ENCODE peak calls at places on chromosome 18, in eight cellular contexts. One of them, this sample, is unnamed.

GRCh38 chr18:49001111-49001510 is 50.3 kb upstream of the SMAD7 start:
- DNase-seq in right cardiac atrium: no peak
- DNase-seq in tibial artery: no peak
- DNase-seq in epithelial cell of esophagus: no peak
- DNase-seq in HCT116: no peak
- DNase-seq in left ventricle myocardium inferior: no peak
- DNase-seq in stomach: no peak
- DNase-seq in HL-60: no peak
- DNase-seq in this sample: no peak

GRCh38 chr18:22841840-22842239 is 91.3 kb upstream of the RBBP8 start:
- DNase-seq in right cardiac atrium: no peak
- DNase-seq in tibial artery: no peak
- DNase-seq in epithelial cell of esophagus: peak
- DNase-seq in HCT116: no peak
- DNase-seq in left ventricle myocardium inferior: no peak
- DNase-seq in stomach: no peak
- DNase-seq in HL-60: no peak
- DNase-seq in this sample: no peak

GRCh38 chr18:24514439-24514838 is 54.0 kb downstream of the HRH4 start:
- DNase-seq in right cardiac atrium: no peak
- DNase-seq in tibial artery: no peak
- DNase-seq in epithelial cell of esophagus: peak
- DNase-seq in HCT116: peak
- DNase-seq in left ventricle myocardium inferior: no peak
- DNase-seq in stomach: no peak
- DNase-seq in HL-60: peak
- DNase-seq in this sample: no peak

GRCh38 chr18:11962586-11962985 is 18.7 kb upstream of the IMPA2 start:
- DNase-seq in right cardiac atrium: no peak
- DNase-seq in tibial artery: no peak
- DNase-seq in epithelial cell of esophagus: no peak
- DNase-seq in HCT116: no peak
- DNase-seq in left ventricle myocardium inferior: no peak
- DNase-seq in stomach: no peak
- DNase-seq in HL-60: no peak
- DNase-seq in this sample: no peak

GRCh38 chr18:51833850-51834249 is 506.1 kb upstream of the DCC start:
- DNase-seq in right cardiac atrium: no peak
- DNase-seq in tibial artery: no peak
- DNase-seq in epithelial cell of esophagus: no peak
- DNase-seq in HCT116: no peak
- DNase-seq in left ventricle myocardium inferior: no peak
- DNase-seq in stomach: no peak
- DNase-seq in HL-60: no peak
- DNase-seq in this sample: no peak

GRCh38 chr18:48935433-48935774 is 15.4 kb downstream of the SMAD7 start:
- DNase-seq in right cardiac atrium: no peak
- DNase-seq in tibial artery: no peak
- DNase-seq in epithelial cell of esophagus: no peak
- DNase-seq in HCT116: no peak
- DNase-seq in left ventricle myocardium inferior: no peak
- DNase-seq in stomach: no peak
- DNase-seq in HL-60: no peak
- DNase-seq in this sample: no peak

GRCh38 chr18:50749945-50750344 is 69.9 kb downstream of the MRO start:
- DNase-seq in right cardiac atrium: no peak
- DNase-seq in tibial artery: no peak
- DNase-seq in epithelial cell of esophagus: no peak
- DNase-seq in HCT116: no peak
- DNase-seq in left ventricle myocardium inferior: no peak
- DNase-seq in stomach: no peak
- DNase-seq in HL-60: no peak
- DNase-seq in this sample: no peak

GRCh38 chr18:68944826-68945225 is 146.9 kb downstream of the CCDC102B start:
- DNase-seq in right cardiac atrium: no peak
- DNase-seq in tibial artery: no peak
- DNase-seq in epithelial cell of esophagus: no peak
- DNase-seq in HCT116: no peak
- DNase-seq in left ventricle myocardium inferior: no peak
- DNase-seq in stomach: no peak
- DNase-seq in HL-60: no peak
- DNase-seq in this sample: no peak

GRCh38 chr18:32549248-32549842 is 78.7 kb upstream of the GAREM1 start:
- DNase-seq in right cardiac atrium: peak
- DNase-seq in tibial artery: no peak
- DNase-seq in epithelial cell of esophagus: peak
- DNase-seq in HCT116: peak
- DNase-seq in left ventricle myocardium inferior: peak
- DNase-seq in stomach: peak
- DNase-seq in HL-60: peak
- DNase-seq in this sample: no peak

GRCh38 chr18:36335476-36336279 is 38.2 kb downstream of the FHOD3 start:
- DNase-seq in right cardiac atrium: no peak
- DNase-seq in tibial artery: no peak
- DNase-seq in epithelial cell of esophagus: no peak
- DNase-seq in HCT116: no peak
- DNase-seq in left ventricle myocardium inferior: no peak
- DNase-seq in stomach: no peak
- DNase-seq in HL-60: no peak
- DNase-seq in this sample: no peak

GRCh38 chr18:55224086-55224625 is 264.9 kb upstream of the CCDC68 start:
- DNase-seq in right cardiac atrium: no peak
- DNase-seq in tibial artery: no peak
- DNase-seq in epithelial cell of esophagus: no peak
- DNase-seq in HCT116: no peak
- DNase-seq in left ventricle myocardium inferior: no peak
- DNase-seq in stomach: no peak
- DNase-seq in HL-60: no peak
- DNase-seq in this sample: no peak

GRCh38 chr18:36461551-36461987 is 164.1 kb downstream of the FHOD3 start:
- DNase-seq in right cardiac atrium: no peak
- DNase-seq in tibial artery: no peak
- DNase-seq in epithelial cell of esophagus: peak
- DNase-seq in HCT116: no peak
- DNase-seq in left ventricle myocardium inferior: no peak
- DNase-seq in stomach: no peak
- DNase-seq in HL-60: no peak
- DNase-seq in this sample: peak

GRCh38 chr18:4750392-4751346 is 295.6 kb upstream of the DLGAP1 start:
- DNase-seq in right cardiac atrium: no peak
- DNase-seq in tibial artery: no peak
- DNase-seq in epithelial cell of esophagus: no peak
- DNase-seq in HCT116: no peak
- DNase-seq in left ventricle myocardium inferior: no peak
- DNase-seq in stomach: no peak
- DNase-seq in HL-60: no peak
- DNase-seq in this sample: no peak

GRCh38 chr18:47929681-47930085 is 776 bp downstream of the SMAD2 start:
- DNase-seq in right cardiac atrium: no peak
- DNase-seq in tibial artery: peak
- DNase-seq in epithelial cell of esophagus: peak
- DNase-seq in HCT116: no peak
- DNase-seq in left ventricle myocardium inferior: no peak
- DNase-seq in stomach: no peak
- DNase-seq in HL-60: no peak
- DNase-seq in this sample: no peak

GRCh38 chr18:47930086-47930843 is at the start of gene SMAD2:
- DNase-seq in right cardiac atrium: peak
- DNase-seq in tibial artery: peak
- DNase-seq in epithelial cell of esophagus: peak
- DNase-seq in HCT116: peak
- DNase-seq in left ventricle myocardium inferior: peak
- DNase-seq in stomach: peak
- DNase-seq in HL-60: peak
- DNase-seq in this sample: peak

GRCh38 chr18:47926101-47926850 is 4.2 kb downstream of the SMAD2 start:
- DNase-seq in right cardiac atrium: no peak
- DNase-seq in tibial artery: no peak
- DNase-seq in epithelial cell of esophagus: no peak
- DNase-seq in HCT116: no peak
- DNase-seq in left ventricle myocardium inferior: no peak
- DNase-seq in stomach: no peak
- DNase-seq in HL-60: no peak
- DNase-seq in this sample: no peak

GRCh38 chr18:47930844-47931706 is 616 bp upstream of the SMAD2 start:
- DNase-seq in right cardiac atrium: peak
- DNase-seq in tibial artery: peak
- DNase-seq in epithelial cell of esophagus: peak
- DNase-seq in HCT116: peak
- DNase-seq in left ventricle myocardium inferior: peak
- DNase-seq in stomach: peak
- DNase-seq in HL-60: peak
- DNase-seq in this sample: peak

DNA sequence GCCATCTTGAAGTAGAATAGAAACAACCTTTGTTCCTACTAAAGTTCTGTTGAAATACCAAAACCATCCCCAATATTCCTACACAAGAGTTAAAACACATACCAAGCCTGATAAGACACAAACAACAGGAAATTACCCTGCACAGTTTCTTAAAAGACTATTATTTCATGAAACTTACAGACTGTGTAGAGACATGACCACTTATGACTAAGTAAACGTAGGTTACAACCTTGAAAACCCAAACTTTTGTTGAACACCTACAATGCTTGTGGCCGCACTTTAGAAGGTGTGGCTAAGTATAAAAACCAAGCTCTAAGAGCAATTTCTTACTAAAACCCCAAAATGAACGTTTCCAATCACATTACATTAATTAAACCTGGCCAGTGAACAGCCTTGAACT is 2.0 kb downstream of the SMAD2 start:
- DNase-seq in right cardiac atrium: no peak
- DNase-seq in tibial artery: no peak
- DNase-seq in epithelial cell of esophagus: peak
- DNase-seq in HCT116: no peak
- DNase-seq in left ventricle myocardium inferior: no peak
- DNase-seq in stomach: no peak
- DNase-seq in HL-60: no peak
- DNase-seq in this sample: no peak
- H3K4me3 ChIP-seq in right cardiac atrium: peak
- H3K4me3 ChIP-seq in tibial artery: no peak
- H3K4me3 ChIP-seq in epithelial cell of esophagus: peak
- H3K4me3 ChIP-seq in HCT116: no peak
- H3K4me3 ChIP-seq in left ventricle myocardium inferior: peak
- H3K4me3 ChIP-seq in stomach: peak
- H3K4me3 ChIP-seq in HL-60: peak
- H3K4me3 ChIP-seq in this sample: peak

DNA sequence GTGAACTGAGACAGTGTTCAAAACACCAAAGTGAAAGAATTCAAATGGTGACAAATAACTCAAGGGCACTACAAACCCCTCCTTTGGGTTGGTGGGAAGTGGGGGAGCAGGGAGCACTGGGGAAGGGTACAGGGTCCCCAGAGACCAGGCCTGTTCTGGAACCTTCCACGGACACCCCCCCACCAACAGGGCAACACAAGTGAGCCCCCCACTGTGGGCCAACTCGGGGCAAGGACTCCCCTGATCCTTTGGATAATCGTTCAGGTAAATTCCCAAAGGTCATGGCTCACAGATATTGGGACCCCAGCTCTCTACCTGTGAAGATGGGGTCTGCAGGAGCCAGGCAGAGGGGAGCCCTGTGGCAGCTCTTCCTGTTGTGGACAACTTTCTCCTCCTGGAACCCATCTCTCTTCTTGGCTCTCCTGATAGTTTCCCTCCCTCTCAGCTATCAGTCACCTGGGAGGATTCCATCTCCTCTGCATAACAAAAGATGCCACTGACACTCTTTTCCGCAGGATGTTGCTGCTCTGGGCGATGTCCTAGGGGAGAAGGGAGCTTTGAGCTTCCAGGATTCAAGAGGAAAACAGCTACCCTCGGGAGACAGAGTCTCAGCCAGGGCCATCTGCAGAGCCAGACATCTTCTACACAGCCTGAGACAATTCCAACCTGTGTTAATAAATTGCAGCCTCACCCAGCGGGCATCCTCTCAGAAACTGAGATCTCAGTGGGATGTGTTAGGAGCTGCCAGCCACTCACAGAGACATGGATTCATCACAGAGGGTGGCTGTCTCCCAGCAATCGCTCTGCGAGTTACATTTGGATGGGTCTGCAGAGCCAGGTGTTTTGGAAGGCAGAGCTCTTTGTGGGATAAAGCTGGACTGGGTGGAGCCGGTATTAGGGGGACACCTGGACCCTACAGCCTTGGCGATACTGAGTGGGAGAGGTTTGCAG is 35.4 kb downstream of the MBP start:
- DNase-seq in right cardiac atrium: no peak
- DNase-seq in tibial artery: no peak
- DNase-seq in epithelial cell of esophagus: no peak
- DNase-seq in HCT116: no peak
- DNase-seq in left ventricle myocardium inferior: no peak
- DNase-seq in stomach: no peak
- DNase-seq in HL-60: no peak
- DNase-seq in this sample: no peak
- H3K4me3 ChIP-seq in right cardiac atrium: no peak
- H3K4me3 ChIP-seq in tibial artery: no peak
- H3K4me3 ChIP-seq in epithelial cell of esophagus: no peak
- H3K4me3 ChIP-seq in HCT116: no peak
- H3K4me3 ChIP-seq in left ventricle myocardium inferior: no peak
- H3K4me3 ChIP-seq in stomach: no peak
- H3K4me3 ChIP-seq in HL-60: no peak
- H3K4me3 ChIP-seq in this sample: no peak

DNA sequence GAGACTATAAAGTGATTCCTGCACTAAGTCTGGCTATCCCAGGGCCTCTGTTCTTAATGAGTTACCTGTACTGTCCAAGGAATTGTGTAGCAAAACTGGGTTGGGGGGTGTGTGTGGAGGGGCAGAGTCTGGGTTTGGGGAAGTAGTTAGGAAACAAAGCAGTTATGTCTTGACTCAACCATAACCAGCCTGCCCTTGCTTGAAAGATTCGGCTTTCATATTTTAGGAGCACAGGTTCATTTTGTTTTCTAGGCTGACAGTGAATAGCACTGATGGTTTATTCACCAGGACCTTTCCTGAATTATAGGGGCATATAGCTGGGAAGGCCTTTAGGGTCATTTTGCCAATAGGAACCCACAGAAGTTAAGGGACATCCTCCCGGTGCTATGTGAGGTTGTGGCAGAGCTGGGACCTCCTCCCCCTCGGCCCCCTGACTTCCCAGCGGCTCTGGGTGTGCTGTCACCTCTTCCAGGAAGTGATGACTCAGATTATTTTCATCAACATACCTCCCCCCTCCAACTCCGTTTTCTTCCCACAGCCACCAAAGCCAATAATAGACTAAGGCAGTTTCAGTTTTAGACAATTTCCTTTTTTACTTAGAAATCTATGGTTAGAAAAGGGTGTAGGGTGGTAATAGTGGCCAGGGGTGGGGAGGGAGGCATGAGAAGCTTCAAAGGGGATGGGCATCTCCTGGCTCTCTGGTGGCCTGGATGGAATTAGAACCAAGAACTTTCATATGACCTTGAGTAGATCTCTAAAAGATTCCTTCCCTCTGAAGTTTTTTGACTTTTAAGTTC is 44.8 kb downstream of the SETBP1 start:
- DNase-seq in right cardiac atrium: peak
- DNase-seq in tibial artery: peak
- DNase-seq in epithelial cell of esophagus: peak
- DNase-seq in HCT116: no peak
- DNase-seq in left ventricle myocardium inferior: no peak
- DNase-seq in stomach: no peak
- DNase-seq in HL-60: no peak
- DNase-seq in this sample: peak
- H3K4me3 ChIP-seq in right cardiac atrium: no peak
- H3K4me3 ChIP-seq in tibial artery: peak
- H3K4me3 ChIP-seq in epithelial cell of esophagus: no peak
- H3K4me3 ChIP-seq in HCT116: no peak
- H3K4me3 ChIP-seq in left ventricle myocardium inferior: no peak
- H3K4me3 ChIP-seq in stomach: no peak
- H3K4me3 ChIP-seq in HL-60: no peak
- H3K4me3 ChIP-seq in this sample: peak

GRCh38 chr18:74146756-74147155 is 878 bp downstream of the FBXO15 start:
- DNase-seq in right cardiac atrium: no peak
- DNase-seq in tibial artery: no peak
- DNase-seq in epithelial cell of esophagus: no peak
- DNase-seq in HCT116: no peak
- DNase-seq in left ventricle myocardium inferior: no peak
- DNase-seq in stomach: no peak
- DNase-seq in HL-60: no peak
- DNase-seq in this sample: no peak
- H3K4me3 ChIP-seq in right cardiac atrium: no peak
- H3K4me3 ChIP-seq in tibial artery: peak
- H3K4me3 ChIP-seq in epithelial cell of esophagus: no peak
- H3K4me3 ChIP-seq in HCT116: peak
- H3K4me3 ChIP-seq in left ventricle myocardium inferior: peak
- H3K4me3 ChIP-seq in stomach: no peak
- H3K4me3 ChIP-seq in HL-60: no peak
- H3K4me3 ChIP-seq in this sample: no peak